ENCODE peak calls at places on chromosomes 4 and X, in four cellular contexts. V, B, U and F are unnamed samples.

GRCh38 chrX:13906103-13906502 is 89.2 kb upstream of the GPM6B start:
- DNase-seq in V (no peak), B (no peak), U (no peak), F (no peak)

GRCh38 chr4:93495346-93495745 is 333.2 kb upstream of the ATOH1 start:
- DNase-seq in V (no peak), B (no peak), U (no peak), F (no peak)

GRCh38 chr4:126630171-126630570 is 1002.6 kb upstream of the INTU start:
- DNase-seq in V (no peak), B (no peak), U (no peak), F (no peak)

GRCh38 chr4:82561745-82562552 is at the start of gene TMEM150C:
- DNase-seq in V (no peak), B (no peak), U (no peak), F (no peak)

GRCh38 chrX:40058719-40059118 is 39.0 kb downstream of the BCOR start:
- DNase-seq in V (no peak), B (no peak), U (no peak), F (no peak)

GRCh38 chr4:28226962-28227361 is 1366.3 kb downstream of the STIM2 start:
- DNase-seq in V (no peak), B (no peak), U (no peak), F (no peak)

GRCh38 chrX:120736989-120737388 is 107.1 kb upstream of the C1GALT1C1 start:
- DNase-seq in V (no peak), B (no peak), U (no peak), F (no peak)

GRCh38 chr4:69858683-69859082 is 1.3 kb downstream of the SULT1E1 start:
- DNase-seq in V (no peak), B (no peak), U (no peak), F (no peak)

GRCh38 chr4:20037745-20038144 is 214.0 kb upstream of the SLIT2 start:
- DNase-seq in V (no peak), B (no peak), U (no peak), F (no peak)

GRCh38 chrX:136147966-136148365 is 633 bp downstream of the FHL1 start:
- DNase-seq in V (no peak), B (no peak), U (no peak), F (no peak)

GRCh38 chr4:115119804-115120352 is 6.5 kb upstream of the NDST4 start:
- DNase-seq in V (no peak), B (no peak), U (no peak), F (no peak)

GRCh38 chr4:141387299-141387698 is 166.6 kb downstream of the ZNF330 start:
- DNase-seq in V (no peak), B (no peak), U (no peak), F (no peak)

GRCh38 chr4:48049483-48049882 is 32.9 kb downstream of the NIPAL1 start:
- DNase-seq in V (no peak), B (no peak), U (no peak), F (no peak)

GRCh38 chrX:40145001-40145631 is 47.4 kb upstream of the BCOR start:
- DNase-seq in V (peak; percentile 33), B (no peak), U (no peak), F (no peak)

GRCh38 chr4:99801005-99801699 is 15.5 kb upstream of the DAPP1 start:
- DNase-seq in V (no peak), B (no peak), U (no peak), F (no peak)

GRCh38 chr4:74874785-74875367 is 58.0 kb upstream of the PARM1 start:
- DNase-seq in V (peak; percentile 40), B (no peak), U (no peak), F (no peak)

GRCh38 chr4:140222175-140222574 is 68.2 kb upstream of the MAML3 start:
- DNase-seq in V (no peak), B (no peak), U (no peak), F (no peak)

GRCh38 chrX:70970482-70970999 is 39.6 kb upstream of the SLC7A3 start:
- DNase-seq in V (no peak), B (no peak), U (no peak), F (no peak)
- TF ChIP-seq CTCF in V (no peak), B (peak; percentile 38), U (peak; percentile 53), F (peak; percentile 47)

DNA sequence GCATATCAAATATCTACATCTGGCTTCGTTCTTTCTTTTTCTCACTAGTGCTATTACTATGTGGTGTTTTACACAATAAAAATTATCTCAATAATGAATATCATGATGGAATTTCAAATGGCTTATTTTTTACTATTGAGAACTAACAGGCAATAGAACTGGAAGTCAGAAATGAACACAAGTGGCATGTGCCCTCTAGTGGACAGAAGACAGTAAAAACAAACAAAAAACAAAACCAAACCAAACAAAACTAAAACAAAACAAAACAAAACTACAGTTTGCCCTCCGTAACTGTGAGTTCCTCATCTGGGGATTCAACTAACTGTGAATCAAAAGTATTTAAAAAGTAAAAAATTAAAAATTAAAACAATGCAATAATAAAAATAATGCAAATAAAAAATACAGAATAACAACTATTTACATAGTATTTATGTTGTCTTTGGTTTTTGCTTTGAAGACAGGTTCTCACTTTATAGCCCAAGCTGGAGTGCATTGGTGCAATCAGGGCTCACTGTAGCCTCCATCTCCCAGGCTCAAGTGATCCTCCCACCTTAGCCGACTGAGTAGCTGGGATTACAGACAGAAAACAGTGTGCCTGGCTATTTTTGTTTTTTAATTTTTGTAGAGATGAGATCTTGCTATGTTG is 195.6 kb upstream of the TACR3 start:
- DNase-seq in V (no peak), B (no peak), U (no peak), F (no peak)
- TF ChIP-seq CTCF in V (peak; percentile 45), B (no peak), U (peak; percentile 74), F (peak; percentile 60)

GRCh38 chr4:8244001-8244757 is 25.4 kb upstream of the HTRA3 start:
- DNase-seq in V (no peak), B (no peak), U (no peak), F (no peak)
- TF ChIP-seq CTCF in V (no peak), B (no peak), U (no peak), F (no peak)

DNA sequence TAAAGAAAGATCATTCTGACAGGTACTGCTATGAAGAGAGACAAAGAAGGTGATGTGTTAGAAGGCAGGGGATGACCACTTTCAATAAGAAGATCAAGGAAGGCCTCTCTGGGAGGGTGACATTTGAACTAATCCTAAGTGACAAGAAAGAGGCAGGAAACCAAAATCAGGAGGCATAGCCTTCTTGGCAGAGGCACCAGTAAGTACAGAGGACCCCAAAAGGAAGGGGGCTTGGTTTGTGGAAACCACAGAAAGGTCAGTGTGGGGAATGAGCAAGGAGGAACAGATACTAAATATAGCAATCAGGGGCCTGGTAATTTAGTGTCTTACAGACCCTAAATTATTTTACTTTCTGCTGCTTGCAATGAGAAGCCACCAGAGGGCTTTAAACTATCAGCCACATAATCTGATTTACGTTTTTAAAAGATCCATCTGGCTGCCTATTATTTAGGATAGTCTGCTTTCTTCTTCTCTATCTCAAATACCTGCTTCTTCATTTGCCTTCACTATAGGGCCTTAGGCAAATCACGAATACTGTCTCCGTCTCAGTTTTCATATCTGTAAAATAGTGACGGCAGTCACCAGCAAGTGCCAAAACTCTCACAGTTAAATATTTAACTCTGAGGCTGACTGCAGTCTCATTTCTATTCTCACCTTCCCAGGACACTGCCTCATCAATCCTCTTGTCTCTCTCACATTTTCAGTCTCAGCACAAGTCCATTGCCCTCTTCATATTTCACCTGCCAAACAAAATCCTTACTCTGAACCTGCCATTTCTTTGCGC is 16.7 kb downstream of the NR3C2 start:
- DNase-seq in V (no peak), B (no peak), U (no peak), F (no peak)
- TF ChIP-seq CTCF in V (no peak), B (peak; percentile 18), U (no peak), F (no peak)

GRCh38 chr4:173991814-173992213 is 291.7 kb downstream of the FBXO8 start:
- DNase-seq in V (no peak), B (no peak), U (no peak), F (no peak)

GRCh38 chr4:173990126-173990878 is 293.2 kb downstream of the FBXO8 start:
- DNase-seq in V (peak; percentile 5), B (no peak), U (no peak), F (no peak)

GRCh38 chr4:173991321-173991720 is 292.1 kb downstream of the FBXO8 start:
- DNase-seq in V (no peak), B (no peak), U (no peak), F (no peak)

DNA sequence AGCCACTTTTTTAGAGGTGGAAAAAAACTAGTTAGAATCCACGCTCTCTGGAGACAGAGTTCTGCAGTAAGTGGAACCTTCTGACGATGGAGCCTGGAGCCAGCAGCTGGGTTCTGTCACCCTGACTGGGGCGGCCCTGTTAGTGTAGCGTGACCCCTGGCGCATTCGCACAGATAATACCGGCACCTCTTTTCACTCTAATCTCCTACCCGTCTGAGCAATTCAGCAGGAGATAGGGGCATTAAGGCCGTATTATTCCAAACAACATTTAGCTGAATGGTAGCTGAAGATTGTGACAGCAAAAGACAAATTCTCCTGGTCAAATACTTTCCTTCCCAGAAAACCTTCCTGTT is 292.6 kb downstream of the FBXO8 start:
- DNase-seq in V (no peak), B (no peak), U (no peak), F (no peak)
- TF ChIP-seq CTCF in V (no peak), B (no peak), U (no peak), F (no peak)

GRCh38 chr4:164949448-164950118 is 27.9 kb downstream of the TRIM61 start:
- DNase-seq in V (no peak), B (no peak), U (no peak), F (no peak)
- TF ChIP-seq CTCF in V (peak; percentile 25), B (no peak), U (no peak), F (no peak)

DNA sequence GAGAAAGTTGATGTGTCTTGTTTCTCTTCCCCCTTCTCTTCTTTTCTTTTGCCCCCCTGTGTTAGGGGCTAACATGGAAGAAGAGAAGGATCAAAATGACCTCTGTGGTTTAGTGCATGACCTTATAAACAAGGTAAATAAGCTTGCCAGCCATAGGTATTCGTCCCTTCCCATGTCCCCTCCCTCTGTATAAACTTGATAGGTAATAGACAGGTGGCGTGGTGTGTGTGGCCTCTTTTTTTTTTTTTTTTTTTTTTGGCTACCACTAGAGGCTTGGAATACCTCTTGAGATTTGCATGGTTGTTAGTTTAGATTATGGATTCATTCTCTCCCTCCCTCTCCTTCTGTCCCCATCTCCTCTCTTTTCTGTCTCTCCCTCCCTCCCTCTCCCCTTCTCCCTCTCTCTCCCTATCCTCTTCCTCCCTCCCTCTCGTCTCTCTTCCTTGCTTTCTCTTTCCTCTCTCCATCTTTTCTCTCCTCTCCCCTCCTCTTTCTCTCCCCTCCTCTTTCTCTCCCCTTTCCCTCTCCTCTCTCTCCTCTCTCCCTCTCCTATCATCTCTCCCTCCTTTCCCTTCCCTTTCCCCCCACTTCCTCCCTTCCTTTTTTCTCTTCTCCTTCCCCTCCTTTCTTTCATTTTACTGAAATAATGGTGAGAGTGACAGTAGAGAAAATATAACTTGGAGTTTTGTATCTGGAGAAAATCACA is 134.4 kb downstream of the AFF1 start:
- DNase-seq in V (no peak), B (no peak), U (no peak), F (no peak)
- TF ChIP-seq CTCF in V (no peak), B (no peak), U (no peak), F (no peak)

DNA sequence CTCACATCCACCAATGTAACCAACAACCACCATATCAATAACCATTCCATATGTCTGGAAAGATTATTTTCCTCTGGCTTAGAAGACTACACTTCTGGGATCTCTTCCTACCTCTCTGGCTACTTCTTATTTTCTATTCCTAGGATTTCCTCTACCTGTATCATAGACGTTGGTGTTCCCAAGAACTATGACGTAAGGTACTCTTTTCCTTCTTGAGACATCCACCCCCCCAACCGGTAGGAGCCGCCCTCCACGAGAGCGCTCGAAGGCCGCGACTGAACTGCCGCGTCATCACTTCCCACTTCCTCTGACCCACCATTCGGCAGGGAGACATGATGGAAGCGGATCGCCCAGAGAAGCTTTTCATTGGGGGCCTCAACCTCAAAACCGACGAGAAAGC is at the start of gene RBMXL3:
- DNase-seq in V (no peak), B (no peak), U (no peak), F (no peak)
- TF ChIP-seq CTCF in V (no peak), B (no peak), U (no peak), F (no peak)